ENCODE peak calls at places on chromosome 6, in eight cellular contexts. L is upper lobe of right lung; T is kidney; D is CD8-positive, alpha-beta T cell; N is psoas muscle; V is uterus; X is fibroblast of lung; S is Peyer's patch. B is an unnamed sample. For H3K4me1 and H3K36me3, the result is how much of the 10 kb centered on the place peaks cover.

GRCh38 chr6:25244865-25245264 is 34.3 kb upstream of the CARMIL1 start:
- DNase-seq in L (no peak), T (no peak), D (no peak), N (no peak), V (no peak), X (no peak), S (no peak), B (no peak)

GRCh38 chr6:152441892-152442291 is 195.3 kb downstream of the SYNE1 start:
- DNase-seq in L (no peak), T (no peak), D (no peak), N (no peak), V (no peak), X (no peak), S (no peak), B (no peak)

GRCh38 chr6:133951881-133952814 is 876 bp upstream of the TBPL1 start:
- DNase-seq in L (peak), T (peak), D (peak), N (peak), V (peak), X (peak), S (peak), B (peak)

GRCh38 chr6:85390105-85390728 is 59.7 kb upstream of the NT5E start:
- DNase-seq in L (no peak), T (no peak), D (no peak), N (no peak), V (no peak), X (no peak), S (no peak), B (no peak)

GRCh38 chr6:75170666-75171065 is 35.2 kb downstream of the COL12A1 start:
- DNase-seq in L (no peak), T (no peak), D (no peak), N (no peak), V (no peak), X (no peak), S (no peak), B (no peak)

GRCh38 chr6:48973486-48973885 is 489.6 kb downstream of the MMUT start:
- DNase-seq in L (no peak), T (no peak), D (no peak), N (no peak), V (no peak), X (peak), S (no peak), B (no peak)

GRCh38 chr6:122569372-122569771 is 40.8 kb upstream of the PKIB start:
- DNase-seq in L (no peak), T (no peak), D (no peak), N (no peak), V (no peak), X (no peak), S (no peak), B (no peak)

GRCh38 chr6:125780540-125781306 is 10.0 kb upstream of the NCOA7 start:
- DNase-seq in L (peak), T (peak), D (peak), N (peak), V (peak), X (peak), S (peak), B (peak)

GRCh38 chr6:13303668-13304017 is 24.7 kb downstream of the TBC1D7 start:
- DNase-seq in L (peak), T (no peak), D (no peak), N (peak), V (peak), X (peak), S (peak), B (peak)

GRCh38 chr6:34005845-34006644 is 139.8 kb downstream of the GRM4 start:
- DNase-seq in L (peak), T (peak), D (no peak), N (no peak), V (no peak), X (no peak), S (no peak), B (no peak)

GRCh38 chr6:35359744-35360348 is 17.5 kb downstream of the PPARD start:
- DNase-seq in L (no peak), T (peak), D (no peak), N (no peak), V (no peak), X (peak), S (no peak), B (peak)

GRCh38 chr6:27374824-27375612 is 13.5 kb upstream of the ZNF391 start:
- DNase-seq in L (peak), T (peak), D (peak), N (peak), V (peak), X (peak), S (peak), B (peak)

GRCh38 chr6:106476326-106477105 is 116.0 kb downstream of the CRYBG1 start:
- DNase-seq in L (no peak), T (no peak), D (no peak), N (no peak), V (no peak), X (peak), S (no peak), B (no peak)

GRCh38 chr6:149905371-149905910 is 7.5 kb upstream of the RAET1E start:
- DNase-seq in L (peak), T (peak), D (no peak), N (no peak), V (no peak), X (no peak), S (no peak), B (no peak)

GRCh38 chr6:85669735-85670194 is 27.1 kb upstream of the SYNCRIP start:
- DNase-seq in L (no peak), T (no peak), D (peak), N (no peak), V (no peak), X (peak), S (peak), B (no peak)

GRCh38 chr6:147384737-147385710 is 123.5 kb upstream of the SAMD5 start:
- DNase-seq in L (no peak), T (no peak), D (no peak), N (no peak), V (no peak), X (no peak), S (no peak), B (no peak)

GRCh38 chr6:22694092-22694724 is 124.8 kb downstream of the HDGFL1 start:
- DNase-seq in L (no peak), T (no peak), D (no peak), N (no peak), V (no peak), X (no peak), S (no peak), B (no peak)

GRCh38 chr6:63640062-63640461 is 4.5 kb downstream of the PHF3 start:
- DNase-seq in L (no peak), T (no peak), D (no peak), N (no peak), V (no peak), X (peak), S (no peak), B (no peak)

GRCh38 chr6:3119040-3119723 is 671 bp downstream of the BPHL start:
- DNase-seq in L (no peak), T (no peak), D (no peak), N (no peak), V (no peak), X (peak), S (no peak), B (no peak)

GRCh38 chr6:123014835-123015234 is 18.8 kb downstream of the CLVS2 start:
- DNase-seq in L (no peak), T (no peak), D (no peak), N (no peak), V (no peak), X (no peak), S (no peak), B (no peak)

GRCh38 chr6:104540743-104541142 is 319.0 kb downstream of the HACE1 start:
- DNase-seq in L (no peak), T (no peak), D (no peak), N (no peak), V (no peak), X (peak), S (no peak), B (no peak)

GRCh38 chr6:129498950-129499870 is 210.8 kb downstream of the ARHGAP18 start:
- DNase-seq in L (no peak), T (no peak), D (no peak), N (no peak), V (no peak), X (peak), S (no peak), B (no peak)

GRCh38 chr6:32993363-32993973 is 15.9 kb downstream of the HLA-DOA start:
- DNase-seq in L (no peak), T (no peak), D (no peak), N (no peak), V (no peak), X (no peak), S (no peak), B (no peak)

GRCh38 chr6:89243331-89243629 is 26.1 kb upstream of the GABRR1 start:
- DNase-seq in L (no peak), T (no peak), D (no peak), N (no peak), V (no peak), X (no peak), S (no peak), B (no peak)

GRCh38 chr6:160382946-160383345 is 34.8 kb downstream of the SLC22A3 start:
- DNase-seq in L (no peak), T (no peak), D (no peak), N (no peak), V (no peak), X (no peak), S (no peak), B (no peak)

GRCh38 chr6:117494694-117495318 is 12.3 kb downstream of the DCBLD1 start:
- DNase-seq in L (no peak), T (no peak), D (no peak), N (no peak), V (no peak), X (peak), S (no peak), B (no peak)

GRCh38 chr6:151058021-151058733 is 181.6 kb upstream of the AKAP12 start:
- DNase-seq in L (no peak), T (no peak), D (no peak), N (no peak), V (no peak), X (no peak), S (no peak), B (no peak)

GRCh38 chr6:61868507-61869080 is 417.4 kb downstream of the KHDRBS2 start:
- DNase-seq in L (no peak), T (peak), D (no peak), N (no peak), V (no peak), X (no peak), S (no peak), B (no peak)

GRCh38 chr6:129893513-129894098 is 32.5 kb upstream of the TMEM244 start:
- DNase-seq in L (no peak), T (no peak), D (no peak), N (no peak), V (no peak), X (peak), S (no peak), B (no peak)

GRCh38 chr6:158333094-158333493 is 20.8 kb downstream of the TULP4 start:
- DNase-seq in L (no peak), T (no peak), D (no peak), N (no peak), V (no peak), X (no peak), S (no peak), B (no peak)

GRCh38 chr6:136647363-136647763 is 97.1 kb upstream of the MAP7 start:
- DNase-seq in L (no peak), T (no peak), D (no peak), N (no peak), V (no peak), X (peak), S (no peak), B (peak)

GRCh38 chr6:157158456-157158855 is 164.9 kb downstream of the TMEM242 start:
- DNase-seq in L (no peak), T (no peak), D (no peak), N (no peak), V (no peak), X (no peak), S (no peak), B (no peak)

GRCh38 chr6:23302499-23302898 is 733.1 kb downstream of the HDGFL1 start:
- DNase-seq in L (no peak), T (no peak), D (no peak), N (no peak), V (no peak), X (no peak), S (no peak), B (no peak)

GRCh38 chr6:56424542-56425083 is 177.2 kb upstream of the COL21A1 start:
- DNase-seq in L (no peak), T (no peak), D (no peak), N (no peak), V (no peak), X (no peak), S (no peak), B (no peak)

GRCh38 chr6:143822584-143823024 is 20.5 kb upstream of the LTV1 start:
- DNase-seq in L (no peak), T (no peak), D (no peak), N (no peak), V (no peak), X (no peak), S (no peak), B (peak)

GRCh38 chr6:106097368-106098231 is 11.5 kb downstream of the PRDM1 start:
- DNase-seq in L (no peak), T (no peak), D (peak), N (no peak), V (no peak), X (peak), S (peak), B (no peak)

GRCh38 chr6:169452117-169452868 is 198.6 kb upstream of the THBS2 start:
- DNase-seq in L (no peak), T (peak), D (no peak), N (peak), V (peak), X (peak), S (no peak), B (peak)

GRCh38 chr6:8175046-8175777 is 72.9 kb upstream of the EEF1E1 start:
- DNase-seq in L (no peak), T (no peak), D (no peak), N (no peak), V (no peak), X (no peak), S (no peak), B (no peak)

GRCh38 chr6:1244278-1244677 is 67.6 kb upstream of the FOXQ1 start:
- DNase-seq in L (no peak), T (no peak), D (no peak), N (no peak), V (no peak), X (no peak), S (no peak), B (no peak)

GRCh38 chr6:1242021-1242420 is 69.9 kb upstream of the FOXQ1 start:
- DNase-seq in L (no peak), T (no peak), D (no peak), N (no peak), V (no peak), X (no peak), S (no peak), B (no peak)

GRCh38 chr6:1240766-1241165 is 71.1 kb upstream of the FOXQ1 start:
- DNase-seq in L (no peak), T (no peak), D (no peak), N (no peak), V (no peak), X (peak), S (no peak), B (no peak)

GRCh38 chr6:1244941-1245340 is 67.0 kb upstream of the FOXQ1 start:
- DNase-seq in L (no peak), T (no peak), D (no peak), N (no peak), V (no peak), X (no peak), S (no peak), B (no peak)

GRCh38 chr6:1242439-1242838 is 69.5 kb upstream of the FOXQ1 start:
- DNase-seq in L (no peak), T (no peak), D (no peak), N (no peak), V (no peak), X (peak), S (no peak), B (no peak)
- H3K4me1 ChIP-seq in L (under half), T (under half), D (under half), N (under half), V (under half), X (under half), S (under half), B (under half)

DNA sequence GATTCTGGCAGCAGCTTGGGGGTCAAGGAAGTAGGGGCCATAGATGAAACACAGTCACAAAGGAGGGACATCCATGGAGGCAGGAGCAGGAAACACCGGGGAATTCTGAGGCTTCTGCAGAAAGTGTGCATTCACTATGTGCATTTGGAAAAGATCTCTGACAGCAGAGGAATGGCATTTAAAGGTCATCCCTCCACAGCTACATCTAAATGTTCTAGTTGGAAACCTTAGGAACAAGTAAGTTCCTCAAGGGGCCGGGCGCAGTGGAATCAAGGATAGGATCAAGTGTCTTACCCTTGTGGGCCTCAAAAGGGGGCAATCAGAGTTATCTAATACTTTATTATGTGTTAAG is 8.8 kb downstream of the C6orf136 start:
- DNase-seq in L (no peak), T (no peak), D (no peak), N (no peak), V (no peak), X (no peak), S (no peak), B (no peak)
- H3K36me3 ChIP-seq in L (half or more), T (half or more), D (half or more), N (under half), V (under half), X (under half), S (half or more), B (half or more)

GRCh38 chr6:52164319-52165094 is 21.7 kb upstream of the IL17A start:
- DNase-seq in L (no peak), T (no peak), D (no peak), N (no peak), V (no peak), X (no peak), S (no peak), B (no peak)

GRCh38 chr6:52160468-52161104 is 25.6 kb upstream of the IL17A start:
- DNase-seq in L (no peak), T (no peak), D (no peak), N (no peak), V (no peak), X (no peak), S (no peak), B (no peak)

GRCh38 chr6:52161689-52162438 is 24.3 kb upstream of the IL17A start:
- DNase-seq in L (no peak), T (no peak), D (no peak), N (no peak), V (no peak), X (no peak), S (no peak), B (no peak)

GRCh38 chr6:52167272-52167671 is 18.9 kb upstream of the IL17A start:
- DNase-seq in L (no peak), T (no peak), D (no peak), N (no peak), V (no peak), X (no peak), S (no peak), B (no peak)

DNA sequence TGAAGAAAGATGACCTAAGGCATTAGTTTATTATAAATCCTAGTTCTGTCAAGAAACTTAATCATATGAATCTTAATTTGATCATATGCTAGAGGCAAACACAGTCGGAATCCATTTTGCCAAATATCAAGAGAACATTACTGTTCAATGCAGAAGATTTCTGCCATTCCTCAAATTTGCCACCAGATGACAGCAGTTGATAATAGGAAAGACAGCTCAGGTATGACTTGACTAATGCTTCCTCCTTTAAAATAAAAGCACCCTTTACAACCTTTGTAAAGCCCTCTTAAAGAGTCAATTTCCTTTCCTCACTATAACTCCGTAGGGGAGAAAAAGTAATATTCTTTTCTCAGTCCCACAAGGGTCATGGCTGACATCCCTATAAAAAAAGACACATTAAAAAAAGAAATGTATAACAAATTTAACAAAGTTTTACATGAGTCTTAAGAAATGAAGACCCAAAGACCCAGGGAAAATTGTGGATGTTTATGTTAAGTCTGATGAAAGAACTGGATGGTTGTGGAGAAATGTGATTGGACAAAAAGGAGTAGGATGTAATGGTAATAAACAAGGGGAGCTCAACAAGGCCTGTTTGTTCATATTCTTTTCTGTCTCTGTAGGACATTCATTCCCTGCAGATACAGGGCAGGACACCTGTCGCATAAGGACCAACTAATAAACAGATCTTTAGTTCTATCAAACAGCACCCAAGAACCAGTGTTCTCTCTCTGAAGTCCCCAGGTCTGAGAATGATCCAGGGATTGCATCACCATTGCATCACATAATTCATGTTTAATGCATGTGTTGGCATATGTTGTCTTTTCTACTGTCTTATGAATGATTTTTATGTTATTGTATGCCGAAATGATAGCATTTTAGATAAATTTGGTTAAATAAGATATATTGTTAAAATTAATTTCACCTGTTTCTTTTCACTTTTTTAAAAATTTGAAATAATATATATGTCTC is 23.0 kb upstream of the IL17A start:
- DNase-seq in L (no peak), T (no peak), D (no peak), N (no peak), V (no peak), X (peak), S (no peak), B (no peak)
- TF ChIP-seq CTCF in L (peak), T (peak), D (peak), N (peak), V (peak), X (peak), S (peak), B (peak)

GRCh38 chr6:14369717-14370116 is 252.1 kb downstream of the CD83 start:
- DNase-seq in L (no peak), T (no peak), D (no peak), N (no peak), V (no peak), X (no peak), S (no peak), B (no peak)
- H3K4me1 ChIP-seq in L (under half), T (under half), D (under half), N (under half), V (under half), X (under half), S (under half), B (under half)

DNA sequence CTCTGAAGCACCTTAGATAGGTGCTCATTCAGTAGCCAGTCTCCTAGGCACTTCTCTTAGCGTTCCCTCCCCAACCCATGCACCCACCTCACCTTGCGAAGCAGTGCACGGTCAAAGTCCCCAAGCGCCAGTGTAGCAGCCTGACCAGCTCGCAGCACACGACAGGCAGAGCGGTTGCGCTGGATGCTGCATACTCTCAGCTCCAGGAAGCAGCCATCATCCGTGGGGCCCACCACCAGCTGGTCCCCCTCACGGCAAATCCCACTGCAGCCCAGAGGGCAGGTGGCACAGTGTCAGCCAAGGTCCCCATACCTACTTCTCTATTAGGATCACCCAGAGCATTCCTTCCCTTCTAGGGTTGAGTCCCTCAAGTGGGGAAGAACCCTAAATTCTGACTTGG is 6.5 kb downstream of the GTPBP2 start:
- DNase-seq in L (no peak), T (no peak), D (no peak), N (peak), V (no peak), X (no peak), S (no peak), B (peak)
- H3K36me3 ChIP-seq in L (half or more), T (under half), D (under half), N (under half), V (under half), X (under half), S (half or more), B (under half)

GRCh38 chr6:112286756-112287155 is 32.4 kb upstream of the LAMA4 start:
- DNase-seq in L (no peak), T (no peak), D (no peak), N (no peak), V (no peak), X (no peak), S (no peak), B (no peak)
- TF ChIP-seq CTCF in L (no peak), T (no peak), D (no peak), N (no peak), V (no peak), X (no peak), S (no peak), B (no peak)